ENCODE peak calls at places on chromosome 1, in five cellular contexts. O, Y, M, Q and D are unnamed samples.

GRCh38 chr1:232669981-232670763 is 40.2 kb upstream of the SIPA1L2 start:
- DNase-seq in M (no peak), Q (no peak), O (no peak), Y (peak), D (peak)

GRCh38 chr1:195954848-195955247 is 653.4 kb downstream of the KCNT2 start:
- DNase-seq in Y (no peak), O (no peak), Q (no peak), M (no peak), D (no peak)

GRCh38 chr1:47584249-47584648 is 146.4 kb downstream of the FOXD2 start:
- DNase-seq in M (no peak), Y (no peak), O (no peak), Q (no peak), D (no peak)

GRCh38 chr1:110003747-110004428 is 19.3 kb downstream of the AHCYL1 start:
- DNase-seq in M (peak), Y (peak), O (no peak), Q (peak), D (peak)

GRCh38 chr1:181482521-181483083 is 715 bp upstream of the CACNA1E start:
- DNase-seq in Q (no peak), O (no peak), M (peak), Y (no peak), D (no peak)

GRCh38 chr1:182599339-182599738 is 4.8 kb downstream of the RGS16 start:
- DNase-seq in M (no peak), Y (no peak), O (no peak), Q (no peak), D (no peak)

GRCh38 chr1:87953732-87954344 is 625.2 kb downstream of the LMO4 start:
- DNase-seq in M (peak), O (peak), Q (peak), Y (peak), D (peak)

GRCh38 chr1:53262000-53262399 is 23.7 kb upstream of the MAGOH start:
- DNase-seq in O (no peak), Y (no peak), Q (no peak), M (no peak), D (no peak)

GRCh38 chr1:31651766-31652165 is 7.1 kb upstream of the PEF1 start:
- DNase-seq in O (no peak), Y (no peak), M (no peak), Q (no peak), D (no peak)

DNA sequence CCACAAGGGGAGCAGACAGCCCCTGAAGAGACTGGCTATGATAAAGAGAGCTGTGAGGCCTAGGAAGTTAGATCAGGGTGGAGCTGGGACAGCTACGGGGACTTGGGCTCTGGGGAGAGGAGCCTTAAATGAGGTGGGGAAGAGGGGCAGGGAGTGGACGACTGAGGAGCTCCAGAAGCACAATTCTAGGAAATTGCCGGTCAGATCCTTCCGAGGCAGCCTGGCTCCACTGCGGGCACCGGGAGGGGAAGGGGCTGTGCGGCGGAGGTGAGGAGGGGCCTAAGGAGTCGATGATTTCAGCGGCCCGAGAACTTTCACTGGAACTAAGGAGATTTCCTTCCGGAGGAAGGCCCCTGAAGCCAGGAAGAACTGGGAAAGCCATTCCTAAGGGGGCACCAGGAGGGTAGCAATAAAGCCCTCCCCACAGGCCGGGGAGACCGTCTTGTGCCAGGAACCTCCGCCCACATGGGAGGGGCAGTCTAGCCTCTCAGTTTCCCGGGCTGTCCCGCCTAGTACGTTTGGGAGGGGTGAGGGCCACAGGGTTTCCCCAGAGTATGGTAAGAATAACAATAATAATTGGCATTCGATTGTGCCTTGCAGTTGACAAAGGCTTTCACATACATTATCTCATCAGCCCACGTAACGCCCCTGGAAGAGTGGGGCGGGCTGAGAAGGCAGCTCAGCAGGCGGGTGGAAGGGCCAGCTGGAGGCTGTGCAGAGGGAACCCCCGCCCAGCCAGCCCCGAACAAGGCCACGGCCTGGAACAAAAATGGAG is 19.6 kb downstream of the NPR1 start:
- DNase-seq in M (no peak), Q (peak), O (no peak), Y (no peak), D (peak)
- H3K4me3 ChIP-seq in M (no peak), Q (peak), O (no peak), Y (peak), D (no peak)

GRCh38 chr1:67830928-67831596 is 2.2 kb downstream of the GNG12 start:
- DNase-seq in M (peak), O (no peak), Y (no peak), Q (no peak), D (peak)
- H3K4me3 ChIP-seq in M (peak), O (no peak), Y (peak), Q (peak), D (peak)

DNA sequence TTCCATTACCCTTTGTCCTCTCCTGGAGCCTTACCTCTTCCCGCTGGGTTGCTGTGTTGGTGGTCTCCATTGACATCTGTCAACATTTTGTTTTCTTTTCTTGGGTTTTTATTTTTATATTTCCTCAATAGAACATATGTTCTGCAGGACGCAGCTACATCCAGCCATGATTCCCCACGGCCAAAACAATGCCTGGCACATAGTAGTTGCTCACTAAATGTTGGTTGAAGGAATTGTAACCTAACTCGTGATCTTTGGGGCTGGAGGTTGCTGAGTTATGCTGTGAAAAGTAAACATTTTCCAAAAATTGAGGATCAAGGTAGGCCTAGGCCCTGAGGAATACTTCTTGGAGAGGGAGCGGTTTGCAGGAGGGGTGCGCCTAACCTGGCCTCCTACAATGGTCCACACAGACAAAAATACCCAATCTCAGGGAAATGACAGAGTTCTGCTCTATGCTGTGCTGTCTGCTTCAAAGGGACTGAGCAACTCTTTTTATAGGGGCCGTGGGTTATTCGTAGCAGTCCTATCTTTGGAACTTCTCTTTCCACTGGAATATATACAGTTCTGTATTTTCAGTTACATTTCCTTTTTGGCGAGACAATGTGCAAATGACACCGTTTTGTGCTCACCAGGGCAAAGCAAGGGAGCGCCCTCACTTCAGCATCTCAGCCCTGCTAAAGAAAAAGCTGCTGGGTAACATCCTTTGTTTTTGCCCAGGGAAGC is 1.4 kb downstream of the PDPN start:
- DNase-seq in Y (no peak), Q (no peak), O (no peak), M (no peak), D (no peak)
- H3K4me3 ChIP-seq in Y (no peak), Q (peak), O (no peak), M (peak), D (peak)

GRCh38 chr1:77683836-77684148 is 1.3 kb upstream of the ZZZ3 start:
- DNase-seq in M (no peak), O (no peak), Q (peak), Y (no peak), D (no peak)

GRCh38 chr1:77688939-77689338 is 6.5 kb upstream of the ZZZ3 start:
- DNase-seq in M (no peak), Y (no peak), O (no peak), Q (no peak), D (no peak)

GRCh38 chr1:77683142-77683835 is 831 bp upstream of the ZZZ3 start:
- DNase-seq in M (peak), Q (peak), Y (peak), O (peak), D (peak)

GRCh38 chr1:77687519-77687906 is 5.1 kb upstream of the ZZZ3 start:
- DNase-seq in Q (no peak), Y (peak), O (no peak), M (peak), D (peak)

DNA sequence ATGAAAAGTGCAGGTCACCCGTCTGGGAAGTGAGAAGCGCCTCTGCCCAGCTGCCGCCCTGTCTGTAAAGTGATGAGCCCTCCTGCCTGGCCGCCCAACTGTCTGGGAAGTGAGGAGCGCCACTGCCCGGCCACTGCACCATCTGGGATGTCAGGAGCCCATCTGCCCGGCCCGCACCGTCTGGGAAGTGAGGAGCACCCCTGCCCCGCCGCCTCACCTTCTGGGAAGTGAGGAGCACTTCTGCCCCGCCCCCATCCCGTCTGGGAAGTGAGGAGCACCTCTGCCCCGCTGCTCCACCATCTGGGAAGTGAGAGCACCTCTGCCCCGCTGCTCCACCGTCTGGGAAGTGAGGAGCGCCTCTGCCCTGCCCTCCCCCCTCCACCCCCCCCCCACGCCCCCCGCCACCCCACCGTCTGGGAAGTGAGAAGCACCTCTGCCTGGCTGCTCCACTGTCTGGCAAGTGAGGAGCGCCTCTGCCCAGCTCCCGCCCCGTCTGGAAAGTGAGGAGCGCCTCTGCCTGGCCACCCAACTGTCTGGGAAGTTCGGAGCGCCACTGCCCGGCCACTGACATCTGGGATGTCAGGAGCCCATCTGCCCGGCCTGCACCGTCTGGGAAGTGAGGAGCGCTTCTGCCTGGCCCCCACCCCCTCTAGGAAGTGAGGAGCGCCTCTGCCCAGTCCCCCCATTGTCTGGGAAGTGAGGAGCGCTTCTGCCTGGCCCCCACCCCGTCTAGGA is 4.5 kb upstream of the ZZZ3 start:
- DNase-seq in Q (no peak), Y (no peak), O (no peak), M (no peak), D (no peak)
- H3K4me3 ChIP-seq in Q (no peak), Y (no peak), O (no peak), M (no peak), D (no peak)

GRCh38 chr1:148264374-148265276 is 112.5 kb upstream of the NBPF11 start:
- DNase-seq in O (no peak), Y (peak), Q (no peak), M (peak), D (peak)
- H3K4me3 ChIP-seq in O (peak), Y (peak), Q (no peak), M (no peak), D (peak)

GRCh38 chr1:17539526-17540254 is at the start of gene ARHGEF10L:
- DNase-seq in O (no peak), Y (no peak), M (peak), Q (no peak), D (no peak)

GRCh38 chr1:17540255-17541001 is 930 bp downstream of the ARHGEF10L start:
- DNase-seq in Y (no peak), O (no peak), M (peak), Q (peak), D (peak)

GRCh38 chr1:17539202-17539525 is 334 bp upstream of the ARHGEF10L start:
- DNase-seq in M (no peak), Y (no peak), O (no peak), Q (no peak), D (no peak)

GRCh38 chr1:17538010-17538409 is 1.5 kb upstream of the ARHGEF10L start:
- DNase-seq in Q (no peak), M (peak), Y (no peak), O (no peak), D (no peak)

GRCh38 chr1:17538428-17539130 is 919 bp upstream of the ARHGEF10L start:
- DNase-seq in Q (no peak), Y (no peak), O (no peak), M (no peak), D (no peak)
- H3K4me3 ChIP-seq in Q (no peak), Y (no peak), O (no peak), M (peak), D (no peak)

GRCh38 chr1:177448652-177449351 is 278.0 kb downstream of the BRINP2 start:
- DNase-seq in M (peak), Q (no peak), O (no peak), Y (no peak), D (peak)
- H3K4me3 ChIP-seq in M (no peak), Q (no peak), O (no peak), Y (no peak), D (no peak)

GRCh38 chr1:81498370-81499184 is 302.2 kb upstream of the ADGRL2 start:
- DNase-seq in Y (no peak), O (no peak), Q (no peak), M (no peak), D (no peak)

GRCh38 chr1:81492628-81493027 is 308.1 kb upstream of the ADGRL2 start:
- DNase-seq in Q (no peak), M (no peak), O (no peak), Y (no peak), D (no peak)

GRCh38 chr1:81489372-81489934 is 311.3 kb upstream of the ADGRL2 start:
- DNase-seq in O (no peak), M (no peak), Y (no peak), Q (no peak), D (no peak)

GRCh38 chr1:81493102-81493864 is 307.5 kb upstream of the ADGRL2 start:
- DNase-seq in M (no peak), Q (no peak), Y (no peak), O (no peak), D (no peak)
- H3K4me3 ChIP-seq in M (no peak), Q (no peak), Y (no peak), O (no peak), D (no peak)

DNA sequence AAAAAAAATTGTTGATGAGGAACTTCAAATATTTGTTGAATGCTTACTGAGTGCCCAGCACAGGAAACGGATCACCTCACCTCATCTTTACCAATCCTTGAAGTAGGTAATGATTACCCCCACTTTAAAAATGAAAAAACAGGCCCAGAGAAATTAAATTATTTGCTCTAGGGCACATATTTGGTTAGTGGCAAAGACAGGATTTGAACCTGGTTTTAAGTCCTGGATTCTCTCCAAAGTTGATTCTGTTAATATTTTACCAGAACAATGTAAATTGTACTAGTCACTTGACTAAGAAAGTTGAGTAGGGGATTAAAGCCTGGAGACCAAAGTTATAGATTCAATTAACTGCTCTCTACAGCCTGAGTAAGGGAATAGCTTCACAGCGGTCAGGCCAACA is 97.9 kb downstream of the GIPC2 start:
- DNase-seq in Y (no peak), O (no peak), Q (no peak), M (no peak), D (no peak)
- H3K4me3 ChIP-seq in Y (no peak), O (peak), Q (no peak), M (no peak), D (no peak)